ENCODE peak calls at places on chromosome 12, in five cellular contexts. Z is HepG2, N is HCT116, Y is A549, Q is NB4. I is an unnamed sample.

GRCh38 chr12:97899956-97900355 is 437.4 kb downstream of the RMST start:
- DNase-seq in N (no peak), Q (no peak), Y (no peak), Z (peak), I (no peak)

GRCh38 chr12:56683-57346 is 9.8 kb upstream of the IQSEC3 start:
- DNase-seq in Z (no peak), N (no peak), Y (no peak), Q (peak), I (peak)

GRCh38 chr12:76025601-76026575 is 5.7 kb downstream of the PHLDA1 start:
- DNase-seq in N (no peak), Z (no peak), Q (no peak), Y (peak), I (no peak)

GRCh38 chr12:57085999-57086950 is 2.6 kb upstream of the NAB2 start:
- DNase-seq in N (no peak), Y (peak), Q (peak), Z (peak), I (peak)

GRCh38 chr12:69534389-69534822 is 50.9 kb upstream of the CCT2 start:
- DNase-seq in Q (peak), Y (peak), Z (peak), N (peak), I (peak)

GRCh38 chr12:13348464-13348863 is 151.9 kb downstream of the EMP1 start:
- DNase-seq in Y (no peak), Q (no peak), N (no peak), Z (no peak), I (no peak)

GRCh38 chr12:53899230-53899629 is 39.4 kb upstream of the HOXC13 start:
- DNase-seq in Z (no peak), N (no peak), Q (no peak), Y (no peak), I (no peak)

GRCh38 chr12:120290541-120291312 is 976 bp downstream of the RNU4-2 start:
- DNase-seq in Z (peak), Q (peak), N (no peak), Y (peak), I (peak)

GRCh38 chr12:104218935-104219334 is 3.4 kb downstream of the TXNRD1 start:
- DNase-seq in Y (no peak), Z (no peak), N (peak), Q (peak), I (no peak)

GRCh38 chr12:92394895-92395294 is 249.2 kb upstream of the BTG1 start:
- DNase-seq in Y (no peak), Q (no peak), Z (no peak), N (no peak), I (peak)

GRCh38 chr12:132399092-132400010 is 70.0 kb upstream of the GALNT9 start:
- DNase-seq in Z (no peak), N (no peak), Y (no peak), Q (no peak), I (no peak)

GRCh38 chr12:50258167-50258551 is 25.2 kb downstream of the LIMA1 start:
- DNase-seq in Q (no peak), Z (no peak), Y (peak), N (no peak), I (no peak)

GRCh38 chr12:28817524-28817923 is 331.6 kb upstream of the FAR2 start:
- DNase-seq in N (no peak), Z (no peak), Q (no peak), Y (no peak), I (peak)

GRCh38 chr12:587551-588322 is 75.5 kb downstream of the NINJ2 start:
- DNase-seq in Q (no peak), Z (no peak), N (no peak), Y (no peak), I (peak)

GRCh38 chr12:34403706-34404376 is 381.5 kb downstream of the ALG10 start:
- DNase-seq in Y (no peak), N (no peak), Q (no peak), Z (no peak), I (peak)

GRCh38 chr12:115451785-115452736 is 768.1 kb upstream of the TBX3 start:
- DNase-seq in Z (peak), Y (no peak), Q (no peak), N (no peak), I (peak)

GRCh38 chr12:130916251-130916911 is 37.3 kb upstream of the ADGRD1 start:
- DNase-seq in Q (peak), Z (peak), N (peak), Y (peak), I (peak)

GRCh38 chr12:2460051-2460450 is 334.7 kb upstream of the FKBP4 start:
- DNase-seq in N (no peak), Q (no peak), Y (no peak), Z (no peak), I (no peak)

GRCh38 chr12:85390281-85390680 is 110.3 kb downstream of the ALX1 start:
- DNase-seq in N (no peak), Y (no peak), Q (no peak), Z (no peak), I (no peak)

GRCh38 chr12:85385406-85385805 is 105.4 kb downstream of the ALX1 start:
- DNase-seq in Y (no peak), Q (no peak), N (no peak), Z (no peak), I (no peak)
- TF ChIP-seq MAX in Y (no peak), Q (no peak), N (no peak), Z (no peak), I (no peak)

DNA sequence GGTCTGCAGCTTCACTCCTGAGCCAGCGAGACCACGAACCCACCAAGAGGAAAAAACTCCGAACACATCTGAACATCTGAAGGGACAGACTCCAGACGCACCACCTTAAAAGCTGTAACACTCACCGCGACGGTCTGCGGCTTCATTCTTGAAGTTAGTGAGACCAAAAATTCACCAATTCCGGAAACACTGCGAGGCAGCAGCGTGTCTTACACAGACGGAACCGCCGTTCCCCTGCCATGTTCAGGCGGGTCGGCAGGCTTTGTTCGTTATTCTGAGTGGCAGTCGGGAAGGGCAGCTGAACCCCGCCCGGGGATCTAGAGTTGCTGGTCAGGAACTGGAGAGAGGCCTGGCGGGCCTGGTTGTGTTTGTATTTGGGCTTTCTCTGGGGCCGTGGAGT is 20.3 kb upstream of the LPCAT3 start:
- DNase-seq in Z (no peak), N (no peak), Q (peak), Y (no peak), I (no peak)
- TF ChIP-seq MAX in Z (no peak), N (no peak), Q (no peak), Y (no peak), I (no peak)

GRCh38 chr12:83461326-83461985 is 774.8 kb downstream of the TMTC2 start:
- DNase-seq in N (no peak), Y (no peak), Q (peak), Z (no peak), I (no peak)

GRCh38 chr12:83462419-83462818 is 775.7 kb downstream of the TMTC2 start:
- DNase-seq in Y (no peak), Q (peak), Z (no peak), N (peak), I (no peak)

GRCh38 chr12:83468988-83469908 is 782.5 kb downstream of the TMTC2 start:
- DNase-seq in Y (no peak), N (no peak), Q (no peak), Z (no peak), I (no peak)

GRCh38 chr12:83470749-83471148 is 784.0 kb downstream of the TMTC2 start:
- DNase-seq in Q (no peak), Z (no peak), N (no peak), Y (no peak), I (no peak)

DNA sequence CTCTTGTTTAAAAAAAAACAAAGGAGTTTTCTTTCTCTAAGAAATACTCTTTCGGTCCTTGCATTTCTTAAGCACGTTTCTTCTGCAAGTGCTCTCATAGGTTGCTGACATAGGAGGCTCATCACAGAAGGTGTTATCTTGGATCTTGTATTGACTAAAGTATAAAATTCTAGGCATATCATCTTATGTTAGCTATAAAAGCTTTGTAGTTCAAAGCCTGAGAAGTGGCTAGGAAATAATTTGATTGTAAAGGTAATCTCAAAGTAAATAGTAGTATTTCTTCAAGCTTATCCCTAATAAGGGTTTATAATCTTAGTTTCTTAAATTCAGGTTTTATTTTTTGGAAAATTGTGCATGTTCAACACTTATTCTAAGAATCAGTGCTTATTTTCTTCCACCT is 778.9 kb downstream of the TMTC2 start:
- DNase-seq in Z (no peak), Q (no peak), N (no peak), Y (no peak), I (no peak)
- TF ChIP-seq MAX in Z (no peak), Q (no peak), N (no peak), Y (no peak), I (no peak)

DNA sequence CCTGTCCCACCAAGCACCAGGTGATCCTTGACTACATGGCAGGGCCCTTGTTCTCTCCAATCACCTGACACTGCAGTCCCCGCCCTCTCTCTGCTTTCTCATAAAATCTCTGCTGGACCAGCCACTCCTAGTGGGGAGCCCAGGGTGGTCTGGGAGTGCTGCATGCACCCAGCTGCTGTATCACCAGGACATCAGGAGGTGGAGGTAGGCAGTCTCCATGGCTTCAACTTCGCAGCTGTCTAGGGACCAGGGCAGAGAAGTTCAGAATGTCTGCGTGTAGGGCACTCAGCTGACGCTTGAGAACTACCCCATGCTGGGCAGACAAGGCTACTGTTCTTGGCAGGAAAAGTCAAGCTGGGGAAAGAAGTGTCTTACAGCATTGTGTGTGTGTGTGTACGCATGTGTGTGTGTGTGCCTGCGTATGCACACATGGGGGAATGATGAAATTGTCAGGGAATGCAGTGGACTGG is 2.6 kb downstream of the WSCD2 start:
- DNase-seq in Y (no peak), Z (no peak), N (no peak), Q (no peak), I (no peak)
- TF ChIP-seq MAX in Y (no peak), Z (no peak), N (no peak), Q (no peak), I (no peak)

GRCh38 chr12:108648371-108648770 is 14.7 kb upstream of the SELPLG start:
- DNase-seq in Q (no peak), Y (no peak), N (no peak), Z (no peak), I (no peak)

GRCh38 chr12:108647936-108648287 is 14.2 kb upstream of the SELPLG start:
- DNase-seq in N (no peak), Z (no peak), Y (no peak), Q (no peak), I (no peak)

GRCh38 chr12:108649126-108649525 is 15.4 kb upstream of the SELPLG start:
- DNase-seq in Z (no peak), Y (no peak), N (no peak), Q (no peak), I (no peak)

GRCh38 chr12:108650083-108650482 is 16.4 kb upstream of the SELPLG start:
- DNase-seq in Y (no peak), Q (no peak), N (peak), Z (no peak), I (no peak)

GRCh38 chr12:108649668-108650067 is 16.0 kb upstream of the SELPLG start:
- DNase-seq in Y (peak), Z (no peak), N (peak), Q (no peak), I (no peak)
- TF ChIP-seq MAX in Y (no peak), Z (no peak), N (peak), Q (no peak), I (no peak)